ENCODE peak calls at places on chromosome 16, in six cellular contexts. G is omental fat pad, H is progenitor cell of endocrine pancreas, N is D721Med, P is endothelial cell, Y is sigmoid colon. K is an unnamed sample.

GRCh38 chr16:25177831-25178688 is 38.7 kb upstream of the AQP8 start:
- DNase-seq in G (no peak), H (no peak), N (no peak), P (no peak), Y (no peak), K (no peak)

GRCh38 chr16:58127634-58128033 is 1.5 kb downstream of the CFAP20 start:
- DNase-seq in G (no peak), H (no peak), N (no peak), P (no peak), Y (no peak), K (no peak)

GRCh38 chr16:66830422-66831404 is at the start of gene NAE1:
- DNase-seq in G (no peak), H (peak), N (no peak), P (peak), Y (peak), K (no peak)

GRCh38 chr16:426115-426905 is 861 bp downstream of the RAB11FIP3 start:
- DNase-seq in G (no peak), H (peak), N (no peak), P (peak), Y (no peak), K (no peak)

GRCh38 chr16:50367777-50368409 is 895 bp downstream of the BRD7 start:
- DNase-seq in G (no peak), H (no peak), N (no peak), P (no peak), Y (no peak), K (no peak)

GRCh38 chr16:56093055-56093454 is 98.2 kb upstream of the GNAO1 start:
- DNase-seq in G (no peak), H (no peak), N (no peak), P (no peak), Y (no peak), K (no peak)

GRCh38 chr16:10120953-10121352 is 61.3 kb downstream of the GRIN2A start:
- DNase-seq in G (no peak), H (no peak), N (no peak), P (no peak), Y (no peak), K (no peak)

GRCh38 chr16:71214771-71215381 is 15.6 kb downstream of the HYDIN start:
- DNase-seq in G (no peak), H (no peak), N (no peak), P (no peak), Y (no peak), K (no peak)

GRCh38 chr16:10040136-10041080 is 141.8 kb downstream of the GRIN2A start:
- DNase-seq in G (no peak), H (no peak), N (no peak), P (no peak), Y (no peak), K (no peak)

GRCh38 chr16:11677451-11677951 is 9.2 kb downstream of the SNN start:
- DNase-seq in G (no peak), H (no peak), N (no peak), P (no peak), Y (peak), K (no peak)

GRCh38 chr16:85436636-85437160 is 176.4 kb upstream of the GSE1 start:
- DNase-seq in G (no peak), H (no peak), N (no peak), P (no peak), Y (no peak), K (no peak)

GRCh38 chr16:69270831-69271230 is 40.3 kb upstream of the VPS4A start:
- DNase-seq in G (no peak), H (no peak), N (no peak), P (no peak), Y (no peak), K (no peak)

GRCh38 chr16:278863-279366 is 1.5 kb upstream of the ARHGDIG start:
- DNase-seq in G (no peak), H (no peak), N (no peak), P (no peak), Y (no peak), K (no peak)

GRCh38 chr16:58012481-58012880 is 11.3 kb downstream of the USB1 start:
- DNase-seq in G (no peak), H (no peak), N (no peak), P (peak), Y (no peak), K (no peak)

GRCh38 chr16:35188288-35189155 is 1729.1 kb downstream of the TP53TG3F start:
- DNase-seq in G (no peak), H (no peak), N (no peak), P (no peak), Y (no peak), K (peak)

GRCh38 chr16:72612271-72612670 is 435.7 kb downstream of the ZFHX3 start:
- DNase-seq in G (no peak), H (no peak), N (no peak), P (no peak), Y (no peak), K (no peak)

GRCh38 chr16:29313559-29313887 is 93.0 kb downstream of the NPIPB11 start:
- DNase-seq in G (no peak), H (no peak), N (no peak), P (no peak), Y (peak), K (no peak)

GRCh38 chr16:15502041-15502725 is 67.8 kb downstream of the BMERB1 start:
- DNase-seq in G (no peak), H (no peak), N (no peak), P (no peak), Y (no peak), K (no peak)
- TF ChIP-seq CTCF in G (no peak), H (no peak), N (no peak), P (no peak), Y (no peak), K (no peak)

GRCh38 chr16:1497014-1497598 is 3.9 kb downstream of the TELO2 start:
- DNase-seq in G (no peak), H (no peak), N (no peak), P (no peak), Y (peak), K (no peak)

GRCh38 chr16:1501630-1502029 is 8.5 kb downstream of the TELO2 start:
- DNase-seq in G (no peak), H (no peak), N (no peak), P (no peak), Y (no peak), K (no peak)

GRCh38 chr16:1499756-1500464 is 6.8 kb downstream of the TELO2 start:
- DNase-seq in G (no peak), H (no peak), N (no peak), P (no peak), Y (no peak), K (no peak)

GRCh38 chr16:1500465-1501150 is 7.4 kb downstream of the TELO2 start:
- DNase-seq in G (no peak), H (no peak), N (no peak), P (no peak), Y (no peak), K (no peak)

GRCh38 chr16:1498899-1499676 is 5.9 kb downstream of the TELO2 start:
- DNase-seq in G (no peak), H (no peak), N (no peak), P (no peak), Y (no peak), K (no peak)
- TF ChIP-seq CTCF in G (no peak), H (no peak), N (no peak), P (no peak), Y (no peak), K (no peak)

DNA sequence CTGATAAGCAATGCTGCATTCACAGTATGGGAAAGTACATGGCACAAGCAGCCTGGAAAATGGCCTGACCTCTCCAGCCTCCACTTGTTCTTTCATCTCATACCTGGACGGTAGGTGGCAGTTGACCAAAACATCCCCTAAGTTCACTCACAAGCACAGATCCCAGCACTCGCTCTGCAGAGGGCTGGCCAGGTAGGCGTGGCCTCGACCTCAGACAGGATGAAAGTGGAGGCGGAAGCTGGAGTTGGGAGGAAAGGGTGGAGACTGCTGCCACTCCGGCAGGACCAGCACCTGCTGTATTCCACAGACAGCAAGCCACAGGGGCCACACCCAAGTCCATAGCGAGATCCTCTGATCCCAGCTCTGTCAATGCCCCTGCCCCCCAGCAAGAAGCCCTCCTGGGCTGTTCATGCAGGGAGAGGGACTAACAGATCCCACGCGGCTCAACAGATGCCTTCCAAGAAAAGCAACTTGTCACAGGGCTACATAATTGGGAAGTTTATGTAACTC is 31.3 kb downstream of the ZCCHC14 start:
- DNase-seq in G (no peak), H (peak), N (no peak), P (peak), Y (peak), K (peak)
- TF ChIP-seq CTCF in G (no peak), H (peak), N (no peak), P (peak), Y (peak), K (peak)

GRCh38 chr16:89918453-89919347 is at the start of gene MC1R:
- DNase-seq in G (no peak), H (peak), N (no peak), P (peak), Y (no peak), K (no peak)
- TF ChIP-seq CTCF in G (no peak), H (peak), N (peak), P (peak), Y (no peak), K (peak)

GRCh38 chr16:3004319-3004718 is 8.4 kb upstream of the CLDN9 start:
- DNase-seq in G (no peak), H (no peak), N (no peak), P (no peak), Y (no peak), K (no peak)

GRCh38 chr16:3000540-3000939 is 12.2 kb upstream of the CLDN9 start:
- DNase-seq in G (no peak), H (no peak), N (no peak), P (no peak), Y (no peak), K (no peak)

GRCh38 chr16:2999929-3000328 is 12.8 kb upstream of the CLDN9 start:
- DNase-seq in G (no peak), H (no peak), N (no peak), P (no peak), Y (no peak), K (no peak)

GRCh38 chr16:3003582-3004270 is 9.0 kb upstream of the CLDN9 start:
- DNase-seq in G (peak), H (peak), N (peak), P (peak), Y (peak), K (peak)

DNA sequence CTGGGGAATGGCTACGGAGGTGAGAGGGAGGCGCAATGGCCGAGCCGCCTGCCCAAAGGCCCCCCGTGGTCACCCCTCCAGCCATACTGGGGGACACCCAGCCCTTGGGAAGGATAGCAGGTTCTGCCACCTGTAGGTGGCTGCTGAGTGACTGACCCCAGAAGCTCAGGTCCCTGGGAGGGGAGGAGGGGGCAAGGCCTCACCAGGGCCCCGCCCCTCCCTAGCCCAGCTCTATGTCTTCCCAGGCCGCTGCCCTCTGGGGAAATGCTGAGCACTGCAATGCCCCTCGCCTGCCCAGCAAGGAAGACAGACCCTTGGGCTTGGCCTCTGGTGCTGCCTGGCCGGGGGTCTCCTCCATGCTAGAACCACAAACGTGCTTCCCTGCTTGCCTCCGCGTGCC is 11.4 kb upstream of the CLDN9 start:
- DNase-seq in G (no peak), H (no peak), N (no peak), P (no peak), Y (no peak), K (no peak)
- TF ChIP-seq CTCF in G (no peak), H (no peak), N (no peak), P (no peak), Y (no peak), K (no peak)

K was measured in esophagus muscularis mucosa.